ENCODE peak calls at places on chromosomes 1 and 21, in nine cellular contexts. E is endodermal cell, K is SK-N-SH, B is coronary artery, J is ovary, S is AG04450, O is left lung, R is pancreas, M is NB4. H is an unnamed sample.

GRCh38 chr1:219088778-219089557 is 84.7 kb upstream of the LYPLAL1 start:
- DNase-seq in E (no peak), K (no peak), B (peak; percentile 80), J (no peak), S (peak; percentile 78), O (peak; percentile 81), R (no peak), M (peak; percentile 99), H (no peak)

GRCh38 chr1:227357229-227358078 is 39.2 kb upstream of the CDC42BPA start:
- DNase-seq in E (peak; percentile 83), K (no peak), B (peak; percentile 80), J (peak; percentile 60), S (peak; percentile 58), O (peak; percentile 38), R (peak; percentile 27), M (peak; percentile 10), H (peak; percentile 47)

GRCh38 chr1:46820560-46821060 is 21.8 kb downstream of the CYP4B1 start:
- DNase-seq in E (peak; percentile 38), K (no peak), B (no peak), J (no peak), S (no peak), O (no peak), R (no peak), M (peak; percentile 38), H (peak; percentile 40)

GRCh38 chr1:85417017-85417416 is 47.9 kb downstream of the DDAH1 start:
- DNase-seq in E (no peak), K (no peak), B (no peak), J (no peak), S (no peak), O (no peak), R (no peak), M (no peak), H (no peak)

GRCh38 chr1:65504263-65504662 is 83.8 kb downstream of the LEPR start:
- DNase-seq in E (no peak), K (no peak), B (no peak), J (no peak), S (no peak), O (no peak), R (no peak), M (no peak), H (no peak)

GRCh38 chr1:110677526-110677925 is 2.8 kb upstream of the KCNA3 start:
- DNase-seq in E (no peak), K (no peak), B (no peak), J (no peak), S (no peak), O (no peak), R (no peak), M (no peak), H (no peak)

GRCh38 chr1:194512361-194512760 is 1325.9 kb upstream of the B3GALT2 start:
- DNase-seq in E (no peak), K (no peak), B (no peak), J (no peak), S (no peak), O (no peak), R (no peak), M (no peak), H (no peak)

GRCh38 chr21:46456750-46457149 is 1.9 kb upstream of the DIP2A start:
- DNase-seq in E (no peak), K (no peak), B (no peak), J (no peak), S (no peak), O (no peak), R (no peak), M (no peak), H (no peak)

GRCh38 chr1:220153147-220153546 is 59.2 kb downstream of the IARS2 start:
- DNase-seq in E (no peak), K (no peak), B (no peak), J (no peak), S (no peak), O (no peak), R (no peak), M (no peak), H (no peak)

GRCh38 chr1:205351984-205352713 is 4.6 kb downstream of the KLHDC8A start:
- DNase-seq in E (peak; percentile 84), K (peak; percentile 57), B (no peak), J (peak; percentile 89), S (no peak), O (no peak), R (no peak), M (no peak), H (no peak)
- TF ChIP-seq CTCF in E (no peak), K (no peak), B (no peak), J (no peak), S (no peak), O (no peak), R (no peak), M (no peak), H (no peak)

GRCh38 chr1:156707486-156708244 is 2.3 kb upstream of the CRABP2 start:
- DNase-seq in E (no peak), K (no peak), B (no peak), J (no peak), S (no peak), O (no peak), R (no peak), M (no peak), H (no peak)

GRCh38 chr1:156709031-156709430 is 3.6 kb upstream of the CRABP2 start:
- DNase-seq in E (no peak), K (no peak), B (no peak), J (no peak), S (no peak), O (no peak), R (no peak), M (no peak), H (no peak)

GRCh38 chr1:156707027-156707426 is 1.6 kb upstream of the CRABP2 start:
- DNase-seq in E (no peak), K (no peak), B (no peak), J (no peak), S (no peak), O (no peak), R (no peak), M (no peak), H (no peak)

GRCh38 chr1:156706647-156707008 is 1.2 kb upstream of the CRABP2 start:
- DNase-seq in E (peak; percentile 90), K (no peak), B (no peak), J (peak; percentile 85), S (no peak), O (peak; percentile 64), R (peak; percentile 55), M (no peak), H (peak; percentile 72)

GRCh38 chr1:156708245-156708661 is 2.9 kb upstream of the CRABP2 start:
- DNase-seq in E (peak; percentile 90), K (no peak), B (no peak), J (no peak), S (no peak), O (no peak), R (no peak), M (no peak), H (no peak)
- H3K4me3 ChIP-seq in E (peak overlapping the region; percentile 59), K (no peak overlapping the region), B (no peak overlapping the region), J (no peak overlapping the region), S (no peak overlapping the region), O (no peak overlapping the region), R (no peak overlapping the region), M (no peak overlapping the region), H (no peak overlapping the region)

DNA sequence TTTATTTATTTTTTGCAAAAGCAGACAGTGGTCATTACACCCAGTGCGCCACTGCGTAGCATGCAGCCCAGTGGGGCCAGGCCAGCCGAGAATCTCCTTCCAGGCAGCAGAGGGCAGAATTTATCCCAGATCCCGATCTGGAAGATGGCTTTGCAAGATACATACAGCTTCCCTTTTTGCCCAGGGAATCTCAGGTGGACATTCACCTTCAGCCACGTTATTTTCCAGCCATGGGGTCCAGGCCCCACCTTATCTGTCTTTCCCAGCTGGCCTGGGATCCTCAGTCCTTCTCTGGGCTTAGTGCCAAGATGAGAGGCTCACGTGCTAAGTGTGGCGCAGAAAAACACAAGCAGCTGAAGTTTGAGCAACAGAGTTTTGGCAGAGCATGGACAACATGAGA is 123.6 kb downstream of the AJAP1 start:
- DNase-seq in E (peak; percentile 74), K (peak; percentile 69), B (no peak), J (peak; percentile 78), S (no peak), O (no peak), R (no peak), M (peak; percentile 15), H (no peak)
- TF ChIP-seq CTCF in E (peak; percentile 75), K (no peak), B (peak; percentile 16), J (peak; percentile 41), S (no peak), O (no peak), R (no peak), M (no peak), H (peak; percentile 20)

GRCh38 chr1:208239518-208240381 is 4.4 kb downstream of the PLXNA2 start:
- DNase-seq in E (peak; percentile 49), K (peak; percentile 50), B (peak; percentile 73), J (peak; percentile 14), S (no peak), O (no peak), R (peak; percentile 52), M (no peak), H (no peak)
- H3K4me3 ChIP-seq in E (peak overlapping the region; percentile 100), K (peak overlapping the region; percentile 16), B (peak overlapping the region; percentile 80), J (no peak overlapping the region), S (no peak overlapping the region), O (peak overlapping the region; percentile 90), R (peak overlapping the region; percentile 98), M (no peak overlapping the region), H (peak overlapping the region; percentile 96)

DNA sequence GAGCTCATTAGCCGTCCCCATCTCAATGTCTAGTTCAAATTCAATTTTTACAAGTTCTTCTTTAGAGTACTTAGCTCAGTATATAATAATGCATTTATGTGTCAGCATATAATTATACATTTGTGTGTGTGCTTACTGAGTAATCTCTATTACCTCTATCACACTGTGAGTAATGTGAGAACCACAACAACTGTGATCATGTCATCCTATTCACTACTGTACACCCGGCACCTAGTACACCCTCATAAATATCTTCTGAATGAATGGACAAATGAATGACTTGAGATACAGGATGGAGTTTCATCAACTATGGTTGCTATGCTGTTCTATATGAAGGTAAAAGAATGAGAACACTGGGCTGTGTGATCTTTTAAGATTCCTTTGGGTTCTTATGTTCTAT is 124.0 kb downstream of the GPATCH2 start:
- DNase-seq in E (no peak), K (no peak), B (no peak), J (no peak), S (no peak), O (no peak), R (no peak), M (no peak), H (no peak)
- TF ChIP-seq CTCF in E (no peak), K (no peak), B (no peak), J (no peak), S (no peak), O (no peak), R (no peak), M (no peak), H (no peak)

GRCh38 chr1:175287377-175287776 is 94.8 kb upstream of the KIAA0040 start:
- DNase-seq in E (no peak), K (no peak), B (no peak), J (no peak), S (no peak), O (no peak), R (no peak), M (no peak), H (no peak)
- H3K4me3 ChIP-seq in E (no peak overlapping the region), K (no peak overlapping the region), B (no peak overlapping the region), J (no peak overlapping the region), S (no peak overlapping the region), O (no peak overlapping the region), R (no peak overlapping the region), M (no peak overlapping the region), H (no peak overlapping the region)

DNA sequence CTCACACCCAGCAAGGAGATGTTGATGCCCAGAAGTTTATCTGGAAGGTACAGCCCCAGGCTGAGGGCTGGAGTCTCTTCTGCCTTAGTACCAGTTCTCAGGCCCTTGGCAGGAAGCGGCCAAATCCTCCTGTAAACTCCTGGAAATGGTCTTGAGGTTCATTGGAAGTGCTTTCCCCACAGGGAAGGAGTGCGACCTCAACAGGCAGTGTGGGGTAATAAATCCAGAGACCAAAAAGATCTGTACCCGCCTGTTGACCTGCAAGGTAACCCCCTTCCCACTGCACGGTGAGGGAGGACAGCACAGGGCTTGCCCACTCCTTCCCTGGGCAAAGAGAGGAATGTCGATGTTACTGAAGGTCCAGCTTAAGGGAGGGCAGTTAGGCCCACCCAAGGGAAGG is 4.5 kb downstream of the ATXN7L2 start:
- DNase-seq in E (no peak), K (no peak), B (no peak), J (no peak), S (no peak), O (no peak), R (no peak), M (no peak), H (no peak)
- TF ChIP-seq CTCF in E (peak; percentile 56), K (peak; percentile 7), B (no peak), J (no peak), S (peak; percentile 5), O (no peak), R (no peak), M (no peak), H (no peak)

H was measured in heart right ventricle.